ENCODE peak calls at places on chromosomes 11 and 22, in nine cellular contexts. One of them, this sample, is unnamed.
A peak's percentile ranks its signal among the peaks of the same experiment; 100 is the strongest.

GRCh38 chr11:75668508-75669297 is at the start of gene MAP6:
- DNase-seq in neuronal stem cell: peak; percentile 60
- DNase-seq in lower lobe of right lung: no peak
- DNase-seq in activated T-cell treated with anti-CD3 and anti-CD28 coated beads, Interleukin-2, amount 50 U/mL, for 72 hours: peak; percentile 39
- DNase-seq in RWPE1: peak; percentile 38
- DNase-seq in EL: peak; percentile 15
- DNase-seq in NCI-H510A treated with DMSO at 0.1 percent for 48 hours: peak; percentile 80
- DNase-seq in H54: no peak
- DNase-seq in stimulated activated naive B cell treated with anti-CD40 and anti-IgM and Interleukin-4, amounts not matched to agents 10 μg/mL and 1 μg/mL and 100 μg/mL, for 72 hours: no peak
- DNase-seq in this sample: peak; percentile 31

GRCh38 chr11:68659158-68659921 is 25.0 kb upstream of the GAL start:
- DNase-seq in neuronal stem cell: no peak
- DNase-seq in lower lobe of right lung: no peak
- DNase-seq in activated T-cell treated with anti-CD3 and anti-CD28 coated beads, Interleukin-2, amount 50 U/mL, for 72 hours: no peak
- DNase-seq in RWPE1: peak; percentile 72
- DNase-seq in EL: peak; percentile 96
- DNase-seq in NCI-H510A treated with DMSO at 0.1 percent for 48 hours: no peak
- DNase-seq in H54: peak; percentile 95
- DNase-seq in stimulated activated naive B cell treated with anti-CD40 and anti-IgM and Interleukin-4, amounts not matched to agents 10 μg/mL and 1 μg/mL and 100 μg/mL, for 72 hours: no peak
- DNase-seq in this sample: peak; percentile 98

GRCh38 chr11:64378335-64378884 is 19.4 kb downstream of the RPS6KA4 start:
- DNase-seq in neuronal stem cell: no peak
- DNase-seq in lower lobe of right lung: no peak
- DNase-seq in activated T-cell treated with anti-CD3 and anti-CD28 coated beads, Interleukin-2, amount 50 U/mL, for 72 hours: no peak
- DNase-seq in RWPE1: no peak
- DNase-seq in EL: no peak
- DNase-seq in NCI-H510A treated with DMSO at 0.1 percent for 48 hours: no peak
- DNase-seq in H54: no peak
- DNase-seq in stimulated activated naive B cell treated with anti-CD40 and anti-IgM and Interleukin-4, amounts not matched to agents 10 μg/mL and 1 μg/mL and 100 μg/mL, for 72 hours: no peak
- DNase-seq in this sample: peak; percentile 14

GRCh38 chr11:113907681-113908080 is 3.1 kb downstream of the HTR3B start:
- DNase-seq in neuronal stem cell: no peak
- DNase-seq in lower lobe of right lung: no peak
- DNase-seq in activated T-cell treated with anti-CD3 and anti-CD28 coated beads, Interleukin-2, amount 50 U/mL, for 72 hours: no peak
- DNase-seq in RWPE1: no peak
- DNase-seq in EL: no peak
- DNase-seq in NCI-H510A treated with DMSO at 0.1 percent for 48 hours: no peak
- DNase-seq in H54: no peak
- DNase-seq in stimulated activated naive B cell treated with anti-CD40 and anti-IgM and Interleukin-4, amounts not matched to agents 10 μg/mL and 1 μg/mL and 100 μg/mL, for 72 hours: no peak
- DNase-seq in this sample: no peak

GRCh38 chr11:94139421-94139820 is 10.8 kb downstream of the PANX1 start:
- DNase-seq in neuronal stem cell: peak; percentile 56
- DNase-seq in lower lobe of right lung: no peak
- DNase-seq in activated T-cell treated with anti-CD3 and anti-CD28 coated beads, Interleukin-2, amount 50 U/mL, for 72 hours: no peak
- DNase-seq in RWPE1: no peak
- DNase-seq in EL: no peak
- DNase-seq in NCI-H510A treated with DMSO at 0.1 percent for 48 hours: no peak
- DNase-seq in H54: no peak
- DNase-seq in stimulated activated naive B cell treated with anti-CD40 and anti-IgM and Interleukin-4, amounts not matched to agents 10 μg/mL and 1 μg/mL and 100 μg/mL, for 72 hours: no peak
- DNase-seq in this sample: no peak

GRCh38 chr11:80637011-80637410 is 1196.2 kb upstream of the TENM4 start:
- DNase-seq in neuronal stem cell: no peak
- DNase-seq in lower lobe of right lung: no peak
- DNase-seq in activated T-cell treated with anti-CD3 and anti-CD28 coated beads, Interleukin-2, amount 50 U/mL, for 72 hours: no peak
- DNase-seq in RWPE1: no peak
- DNase-seq in EL: no peak
- DNase-seq in NCI-H510A treated with DMSO at 0.1 percent for 48 hours: no peak
- DNase-seq in H54: no peak
- DNase-seq in stimulated activated naive B cell treated with anti-CD40 and anti-IgM and Interleukin-4, amounts not matched to agents 10 μg/mL and 1 μg/mL and 100 μg/mL, for 72 hours: no peak
- DNase-seq in this sample: no peak

GRCh38 chr11:73159297-73159696 is 17.2 kb upstream of the FCHSD2 start:
- DNase-seq in neuronal stem cell: no peak
- DNase-seq in lower lobe of right lung: no peak
- DNase-seq in activated T-cell treated with anti-CD3 and anti-CD28 coated beads, Interleukin-2, amount 50 U/mL, for 72 hours: no peak
- DNase-seq in RWPE1: no peak
- DNase-seq in EL: no peak
- DNase-seq in NCI-H510A treated with DMSO at 0.1 percent for 48 hours: no peak
- DNase-seq in H54: no peak
- DNase-seq in stimulated activated naive B cell treated with anti-CD40 and anti-IgM and Interleukin-4, amounts not matched to agents 10 μg/mL and 1 μg/mL and 100 μg/mL, for 72 hours: no peak
- DNase-seq in this sample: no peak

GRCh38 chr22:29842740-29843139 is 4.7 kb upstream of the ASCC2 start:
- DNase-seq in neuronal stem cell: no peak
- DNase-seq in lower lobe of right lung: no peak
- DNase-seq in activated T-cell treated with anti-CD3 and anti-CD28 coated beads, Interleukin-2, amount 50 U/mL, for 72 hours: no peak
- DNase-seq in RWPE1: peak; percentile 70
- DNase-seq in EL: peak; percentile 82
- DNase-seq in NCI-H510A treated with DMSO at 0.1 percent for 48 hours: no peak
- DNase-seq in H54: peak; percentile 38
- DNase-seq in stimulated activated naive B cell treated with anti-CD40 and anti-IgM and Interleukin-4, amounts not matched to agents 10 μg/mL and 1 μg/mL and 100 μg/mL, for 72 hours: no peak
- DNase-seq in this sample: peak; percentile 98

GRCh38 chr11:21545701-21546100 is 647.2 kb upstream of the ANO5 start:
- DNase-seq in neuronal stem cell: no peak
- DNase-seq in lower lobe of right lung: no peak
- DNase-seq in activated T-cell treated with anti-CD3 and anti-CD28 coated beads, Interleukin-2, amount 50 U/mL, for 72 hours: no peak
- DNase-seq in RWPE1: no peak
- DNase-seq in EL: no peak
- DNase-seq in NCI-H510A treated with DMSO at 0.1 percent for 48 hours: no peak
- DNase-seq in H54: no peak
- DNase-seq in stimulated activated naive B cell treated with anti-CD40 and anti-IgM and Interleukin-4, amounts not matched to agents 10 μg/mL and 1 μg/mL and 100 μg/mL, for 72 hours: no peak
- DNase-seq in this sample: no peak

GRCh38 chr22:41687901-41688364 is 734 bp downstream of the SNU13 start:
- DNase-seq in neuronal stem cell: no peak
- DNase-seq in lower lobe of right lung: peak; percentile 55
- DNase-seq in activated T-cell treated with anti-CD3 and anti-CD28 coated beads, Interleukin-2, amount 50 U/mL, for 72 hours: no peak
- DNase-seq in RWPE1: no peak
- DNase-seq in EL: peak; percentile 37
- DNase-seq in NCI-H510A treated with DMSO at 0.1 percent for 48 hours: no peak
- DNase-seq in H54: no peak
- DNase-seq in stimulated activated naive B cell treated with anti-CD40 and anti-IgM and Interleukin-4, amounts not matched to agents 10 μg/mL and 1 μg/mL and 100 μg/mL, for 72 hours: no peak
- DNase-seq in this sample: peak; percentile 28